ENCODE peak calls at places on chromosomes 12 and 14, in seven cellular contexts. S is NCI-H187 treated with DMSO at 0.1 percent for 48 hours, T is fibroblast of pulmonary artery, H is stromal cell of bone marrow, R is smooth muscle cell of the brain vasculature, I is dermis microvascular lymphatic vessel endothelial cell, L is GM10248. Z is an unnamed sample.

GRCh38 chr12:7937867-7938506 is 2.0 kb upstream of the SLC2A3 start:
- DNase-seq in T (peak), H (peak), S (no peak), R (no peak), L (peak), I (peak), Z (no peak)

GRCh38 chr12:49369723-49370145 is 2.5 kb downstream of the SPATS2 start:
- DNase-seq in L (peak), S (peak), T (peak), R (no peak), I (peak), H (no peak), Z (peak)

GRCh38 chr14:94921870-94922585 is 152.1 kb upstream of the GSC start:
- DNase-seq in L (no peak), H (peak), R (no peak), I (no peak), T (peak), S (no peak), Z (no peak)

GRCh38 chr12:125185740-125186470 is 120.7 kb downstream of the AACS start:
- DNase-seq in L (peak), H (peak), T (peak), I (peak), R (no peak), S (no peak), Z (peak)

GRCh38 chr12:12403264-12404248 is 46.7 kb downstream of the BORCS5 start:
- DNase-seq in S (no peak), H (no peak), I (peak), L (no peak), T (peak), R (no peak), Z (no peak)

GRCh38 chr14:94385553-94386057 is 2.8 kb downstream of the SERPINA1 start:
- DNase-seq in L (no peak), R (no peak), I (no peak), T (no peak), S (no peak), H (no peak), Z (no peak)

GRCh38 chr14:64518229-64518628 is 13.7 kb downstream of the ZBTB1 start:
- DNase-seq in R (no peak), T (no peak), S (no peak), H (no peak), L (no peak), I (no peak), Z (no peak)

GRCh38 chr12:3602488-3602887 is 111.5 kb downstream of the PRMT8 start:
- DNase-seq in L (no peak), I (no peak), R (no peak), T (no peak), S (no peak), H (no peak), Z (peak)